ENCODE peak calls at places on chromosome 2, in six cellular contexts. One of them, this sample, is unnamed.

GRCh38 chr2:152556506-152556905 is 160.8 kb downstream of the PRPF40A start:
- DNase-seq in NCI-H1105: no peak
- DNase-seq in stromal cell of bone marrow: no peak
- DNase-seq in activated gamma-delta T cell: no peak
- DNase-seq in type B pancreatic cell: no peak
- DNase-seq in mesenchymal stem cell: no peak
- DNase-seq in this sample: no peak

GRCh38 chr2:190819835-190820234 is 60.8 kb upstream of the GLS start:
- DNase-seq in NCI-H1105: no peak
- DNase-seq in stromal cell of bone marrow: peak; percentile 51
- DNase-seq in activated gamma-delta T cell: no peak
- DNase-seq in type B pancreatic cell: no peak
- DNase-seq in mesenchymal stem cell: peak; percentile 57
- DNase-seq in this sample: no peak

GRCh38 chr2:17754773-17755425 is 961 bp downstream of the GEN1 start:
- DNase-seq in NCI-H1105: no peak
- DNase-seq in stromal cell of bone marrow: no peak
- DNase-seq in activated gamma-delta T cell: no peak
- DNase-seq in type B pancreatic cell: no peak
- DNase-seq in mesenchymal stem cell: peak; percentile 41
- DNase-seq in this sample: no peak

GRCh38 chr2:30273574-30273929 is 42.2 kb downstream of the LBH start:
- DNase-seq in NCI-H1105: no peak
- DNase-seq in stromal cell of bone marrow: no peak
- DNase-seq in activated gamma-delta T cell: no peak
- DNase-seq in type B pancreatic cell: no peak
- DNase-seq in mesenchymal stem cell: no peak
- DNase-seq in this sample: no peak

GRCh38 chr2:224359569-224359968 is 42.3 kb downstream of the FAM124B start:
- DNase-seq in NCI-H1105: no peak
- DNase-seq in stromal cell of bone marrow: no peak
- DNase-seq in activated gamma-delta T cell: no peak
- DNase-seq in type B pancreatic cell: no peak
- DNase-seq in mesenchymal stem cell: no peak
- DNase-seq in this sample: no peak

GRCh38 chr2:73852020-73852419 is 23.3 kb downstream of the STAMBP start:
- DNase-seq in NCI-H1105: no peak
- DNase-seq in stromal cell of bone marrow: peak; percentile 70
- DNase-seq in activated gamma-delta T cell: no peak
- DNase-seq in type B pancreatic cell: no peak
- DNase-seq in mesenchymal stem cell: peak; percentile 70
- DNase-seq in this sample: no peak

GRCh38 chr2:238974061-238974460 is 126.2 kb downstream of the TWIST2 start:
- DNase-seq in NCI-H1105: no peak
- DNase-seq in stromal cell of bone marrow: peak; percentile 36
- DNase-seq in activated gamma-delta T cell: no peak
- DNase-seq in type B pancreatic cell: no peak
- DNase-seq in mesenchymal stem cell: peak; percentile 30
- DNase-seq in this sample: no peak

GRCh38 chr2:150143087-150143536 is 344.4 kb downstream of the RND3 start:
- DNase-seq in NCI-H1105: no peak
- DNase-seq in stromal cell of bone marrow: no peak
- DNase-seq in activated gamma-delta T cell: no peak
- DNase-seq in type B pancreatic cell: no peak
- DNase-seq in mesenchymal stem cell: peak; percentile 77
- DNase-seq in this sample: no peak

GRCh38 chr2:7792031-7792651 is 874.9 kb downstream of the RNF144A start:
- DNase-seq in NCI-H1105: peak; percentile 97
- DNase-seq in stromal cell of bone marrow: no peak
- DNase-seq in activated gamma-delta T cell: no peak
- DNase-seq in type B pancreatic cell: no peak
- DNase-seq in mesenchymal stem cell: no peak
- DNase-seq in this sample: peak; percentile 15

This sample was measured in NCI-H1436 treated with DMSO at 0.1 percent for 48 hours.